ENCODE peak calls at places on chromosomes 1 and 21, in nine cellular contexts. One of them, this sample, is unnamed.

GRCh38 chr1:23558140-23558871 is 995 bp downstream of the ID3 start:
- DNase-seq in NCI-H187 treated with DMSO at 0.1 percent for 48 hours: no peak
- DNase-seq in mammary epithelial cell: no peak
- DNase-seq in sigmoid colon: peak; percentile 72
- DNase-seq in AG09319: no peak
- DNase-seq in prostate gland: peak; percentile 52
- DNase-seq in neural progenitor cell: peak; percentile 45
- DNase-seq in activated naive CD8-positive, alpha-beta T cell treated with anti-CD3 and anti-CD28 coated beads for 36 hours: peak; percentile 61
- DNase-seq in ELR: peak; percentile 78
- DNase-seq in this sample: peak; percentile 93

GRCh38 chr1:91900538-91900937 is 14.6 kb upstream of the TGFBR3 start:
- DNase-seq in sigmoid colon: no peak
- DNase-seq in AG09319: peak; percentile 72
- DNase-seq in ELR: peak; percentile 90
- DNase-seq in neural progenitor cell: no peak
- DNase-seq in NCI-H187 treated with DMSO at 0.1 percent for 48 hours: no peak
- DNase-seq in prostate gland: no peak
- DNase-seq in activated naive CD8-positive, alpha-beta T cell treated with anti-CD3 and anti-CD28 coated beads for 36 hours: no peak
- DNase-seq in mammary epithelial cell: peak; percentile 71
- DNase-seq in this sample: no peak

GRCh38 chr1:198205021-198205684 is 48.4 kb downstream of the NEK7 start:
- DNase-seq in ELR: no peak
- DNase-seq in prostate gland: no peak
- DNase-seq in mammary epithelial cell: no peak
- DNase-seq in AG09319: no peak
- DNase-seq in neural progenitor cell: no peak
- DNase-seq in activated naive CD8-positive, alpha-beta T cell treated with anti-CD3 and anti-CD28 coated beads for 36 hours: no peak
- DNase-seq in sigmoid colon: no peak
- DNase-seq in NCI-H187 treated with DMSO at 0.1 percent for 48 hours: no peak
- DNase-seq in this sample: no peak

GRCh38 chr1:111164151-111164550 is 24.1 kb downstream of the CEPT1 start:
- DNase-seq in neural progenitor cell: no peak
- DNase-seq in AG09319: no peak
- DNase-seq in NCI-H187 treated with DMSO at 0.1 percent for 48 hours: no peak
- DNase-seq in sigmoid colon: no peak
- DNase-seq in activated naive CD8-positive, alpha-beta T cell treated with anti-CD3 and anti-CD28 coated beads for 36 hours: no peak
- DNase-seq in mammary epithelial cell: peak; percentile 46
- DNase-seq in ELR: no peak
- DNase-seq in prostate gland: no peak
- DNase-seq in this sample: no peak

GRCh38 chr1:86515597-86515996 is 31.3 kb upstream of the CLCA4 start:
- DNase-seq in ELR: peak; percentile 67
- DNase-seq in AG09319: no peak
- DNase-seq in NCI-H187 treated with DMSO at 0.1 percent for 48 hours: no peak
- DNase-seq in prostate gland: no peak
- DNase-seq in activated naive CD8-positive, alpha-beta T cell treated with anti-CD3 and anti-CD28 coated beads for 36 hours: no peak
- DNase-seq in neural progenitor cell: peak; percentile 64
- DNase-seq in sigmoid colon: no peak
- DNase-seq in mammary epithelial cell: peak; percentile 46
- DNase-seq in this sample: peak; percentile 38

GRCh38 chr1:236065509-236066005 is 667 bp upstream of the NID1 start:
- DNase-seq in prostate gland: no peak
- DNase-seq in mammary epithelial cell: no peak
- DNase-seq in NCI-H187 treated with DMSO at 0.1 percent for 48 hours: no peak
- DNase-seq in neural progenitor cell: peak; percentile 26
- DNase-seq in activated naive CD8-positive, alpha-beta T cell treated with anti-CD3 and anti-CD28 coated beads for 36 hours: no peak
- DNase-seq in ELR: no peak
- DNase-seq in sigmoid colon: no peak
- DNase-seq in AG09319: no peak
- DNase-seq in this sample: peak; percentile 42

GRCh38 chr1:54461731-54462596 is 55.8 kb upstream of the SSBP3 start:
- DNase-seq in prostate gland: no peak
- DNase-seq in neural progenitor cell: no peak
- DNase-seq in mammary epithelial cell: no peak
- DNase-seq in ELR: no peak
- DNase-seq in AG09319: no peak
- DNase-seq in sigmoid colon: peak; percentile 50
- DNase-seq in NCI-H187 treated with DMSO at 0.1 percent for 48 hours: no peak
- DNase-seq in activated naive CD8-positive, alpha-beta T cell treated with anti-CD3 and anti-CD28 coated beads for 36 hours: no peak
- DNase-seq in this sample: peak; percentile 80

GRCh38 chr1:71850936-71851335 is 431.4 kb downstream of the NEGR1 start:
- DNase-seq in NCI-H187 treated with DMSO at 0.1 percent for 48 hours: no peak
- DNase-seq in ELR: no peak
- DNase-seq in mammary epithelial cell: no peak
- DNase-seq in sigmoid colon: peak; percentile 70
- DNase-seq in AG09319: no peak
- DNase-seq in prostate gland: no peak
- DNase-seq in activated naive CD8-positive, alpha-beta T cell treated with anti-CD3 and anti-CD28 coated beads for 36 hours: no peak
- DNase-seq in neural progenitor cell: no peak
- DNase-seq in this sample: no peak

GRCh38 chr1:17282836-17283235 is 25.2 kb upstream of the PADI4 start:
- DNase-seq in mammary epithelial cell: no peak
- DNase-seq in prostate gland: no peak
- DNase-seq in activated naive CD8-positive, alpha-beta T cell treated with anti-CD3 and anti-CD28 coated beads for 36 hours: no peak
- DNase-seq in ELR: no peak
- DNase-seq in NCI-H187 treated with DMSO at 0.1 percent for 48 hours: no peak
- DNase-seq in sigmoid colon: no peak
- DNase-seq in neural progenitor cell: no peak
- DNase-seq in AG09319: no peak
- DNase-seq in this sample: no peak

GRCh38 chr21:44353200-44353970 is at the start of gene TRPM2:
- DNase-seq in AG09319: no peak
- DNase-seq in ELR: no peak
- DNase-seq in activated naive CD8-positive, alpha-beta T cell treated with anti-CD3 and anti-CD28 coated beads for 36 hours: peak; percentile 30
- DNase-seq in neural progenitor cell: no peak
- DNase-seq in sigmoid colon: no peak
- DNase-seq in NCI-H187 treated with DMSO at 0.1 percent for 48 hours: no peak
- DNase-seq in prostate gland: no peak
- DNase-seq in mammary epithelial cell: no peak
- DNase-seq in this sample: no peak

GRCh38 chr1:46489169-46489637 is 433 bp upstream of the DMBX1 start:
- DNase-seq in NCI-H187 treated with DMSO at 0.1 percent for 48 hours: no peak
- DNase-seq in prostate gland: no peak
- DNase-seq in AG09319: no peak
- DNase-seq in neural progenitor cell: no peak
- DNase-seq in activated naive CD8-positive, alpha-beta T cell treated with anti-CD3 and anti-CD28 coated beads for 36 hours: peak; percentile 51
- DNase-seq in ELR: no peak
- DNase-seq in sigmoid colon: no peak
- DNase-seq in mammary epithelial cell: peak; percentile 12
- DNase-seq in this sample: peak; percentile 62

GRCh38 chr1:175893192-175893591 is 149.8 kb upstream of the TNR start:
- DNase-seq in prostate gland: no peak
- DNase-seq in ELR: no peak
- DNase-seq in neural progenitor cell: no peak
- DNase-seq in sigmoid colon: no peak
- DNase-seq in mammary epithelial cell: no peak
- DNase-seq in NCI-H187 treated with DMSO at 0.1 percent for 48 hours: no peak
- DNase-seq in AG09319: no peak
- DNase-seq in activated naive CD8-positive, alpha-beta T cell treated with anti-CD3 and anti-CD28 coated beads for 36 hours: no peak
- DNase-seq in this sample: no peak

GRCh38 chr1:160846281-160846680 is 16.4 kb downstream of the CD244 start:
- DNase-seq in mammary epithelial cell: no peak
- DNase-seq in activated naive CD8-positive, alpha-beta T cell treated with anti-CD3 and anti-CD28 coated beads for 36 hours: no peak
- DNase-seq in neural progenitor cell: no peak
- DNase-seq in prostate gland: no peak
- DNase-seq in ELR: no peak
- DNase-seq in NCI-H187 treated with DMSO at 0.1 percent for 48 hours: no peak
- DNase-seq in AG09319: no peak
- DNase-seq in sigmoid colon: no peak
- DNase-seq in this sample: peak; percentile 55

GRCh38 chr1:85462931-85463665 is 1.9 kb downstream of the DDAH1 start:
- DNase-seq in sigmoid colon: no peak
- DNase-seq in activated naive CD8-positive, alpha-beta T cell treated with anti-CD3 and anti-CD28 coated beads for 36 hours: no peak
- DNase-seq in NCI-H187 treated with DMSO at 0.1 percent for 48 hours: no peak
- DNase-seq in ELR: no peak
- DNase-seq in prostate gland: no peak
- DNase-seq in neural progenitor cell: no peak
- DNase-seq in AG09319: no peak
- DNase-seq in mammary epithelial cell: no peak
- DNase-seq in this sample: no peak

GRCh38 chr1:207259391-207259790 is 62.1 kb upstream of the CD55 start:
- DNase-seq in NCI-H187 treated with DMSO at 0.1 percent for 48 hours: no peak
- DNase-seq in activated naive CD8-positive, alpha-beta T cell treated with anti-CD3 and anti-CD28 coated beads for 36 hours: no peak
- DNase-seq in prostate gland: no peak
- DNase-seq in ELR: peak; percentile 51
- DNase-seq in AG09319: no peak
- DNase-seq in mammary epithelial cell: peak; percentile 29
- DNase-seq in sigmoid colon: no peak
- DNase-seq in neural progenitor cell: peak; percentile 11
- DNase-seq in this sample: no peak

GRCh38 chr1:15444476-15445389 is 6.5 kb downstream of the CTRC start:
- DNase-seq in prostate gland: no peak
- DNase-seq in AG09319: no peak
- DNase-seq in sigmoid colon: no peak
- DNase-seq in activated naive CD8-positive, alpha-beta T cell treated with anti-CD3 and anti-CD28 coated beads for 36 hours: no peak
- DNase-seq in ELR: no peak
- DNase-seq in NCI-H187 treated with DMSO at 0.1 percent for 48 hours: no peak
- DNase-seq in neural progenitor cell: no peak
- DNase-seq in mammary epithelial cell: no peak
- DNase-seq in this sample: no peak

GRCh38 chr1:101005871-101006270 is 19.7 kb downstream of the DPH5 start:
- DNase-seq in activated naive CD8-positive, alpha-beta T cell treated with anti-CD3 and anti-CD28 coated beads for 36 hours: peak; percentile 4
- DNase-seq in sigmoid colon: no peak
- DNase-seq in AG09319: no peak
- DNase-seq in NCI-H187 treated with DMSO at 0.1 percent for 48 hours: no peak
- DNase-seq in prostate gland: no peak
- DNase-seq in mammary epithelial cell: no peak
- DNase-seq in neural progenitor cell: no peak
- DNase-seq in ELR: no peak
- DNase-seq in this sample: no peak

GRCh38 chr1:16195518-16195905 is 16.9 kb downstream of the ARHGEF19 start:
- DNase-seq in AG09319: no peak
- DNase-seq in mammary epithelial cell: no peak
- DNase-seq in ELR: no peak
- DNase-seq in prostate gland: no peak
- DNase-seq in activated naive CD8-positive, alpha-beta T cell treated with anti-CD3 and anti-CD28 coated beads for 36 hours: no peak
- DNase-seq in neural progenitor cell: no peak
- DNase-seq in NCI-H187 treated with DMSO at 0.1 percent for 48 hours: no peak
- DNase-seq in sigmoid colon: no peak
- DNase-seq in this sample: no peak

GRCh38 chr1:43861985-43862735 is 71.4 kb upstream of the ARTN start:
- DNase-seq in neural progenitor cell: no peak
- DNase-seq in sigmoid colon: no peak
- DNase-seq in mammary epithelial cell: no peak
- DNase-seq in activated naive CD8-positive, alpha-beta T cell treated with anti-CD3 and anti-CD28 coated beads for 36 hours: no peak
- DNase-seq in prostate gland: no peak
- DNase-seq in AG09319: no peak
- DNase-seq in ELR: no peak
- DNase-seq in NCI-H187 treated with DMSO at 0.1 percent for 48 hours: no peak
- DNase-seq in this sample: no peak

GRCh38 chr1:118661769-118662320 is 326.3 kb downstream of the TBX15 start:
- DNase-seq in sigmoid colon: no peak
- DNase-seq in NCI-H187 treated with DMSO at 0.1 percent for 48 hours: no peak
- DNase-seq in AG09319: no peak
- DNase-seq in neural progenitor cell: no peak
- DNase-seq in mammary epithelial cell: no peak
- DNase-seq in activated naive CD8-positive, alpha-beta T cell treated with anti-CD3 and anti-CD28 coated beads for 36 hours: no peak
- DNase-seq in prostate gland: no peak
- DNase-seq in ELR: no peak
- DNase-seq in this sample: no peak

This sample was measured in left kidney.